ENCODE peak calls at places on chromosomes 7 and 10, in four cellular contexts. S is progenitor cell of endocrine pancreas, X is left ventricle myocardium inferior, H is B cell. Q is an unnamed sample.

GRCh38 chr10:97882142-97883091 is 32.8 kb downstream of the GOLGA7B start:
- DNase-seq in S (no peak), X (no peak), H (no peak), Q (no peak)

GRCh38 chr7:98174334-98175259 is 36.6 kb upstream of the BHLHA15 start:
- DNase-seq in S (no peak), X (peak), H (no peak), Q (no peak)

GRCh38 chr7:100435401-100436304 is 644 bp downstream of the PPP1R35 start:
- DNase-seq in S (peak), X (peak), H (peak), Q (peak)

GRCh38 chr10:21336476-21337170 is 188.9 kb downstream of the SKIDA1 start:
- DNase-seq in S (no peak), X (peak), H (no peak), Q (no peak)

GRCh38 chr10:52644678-52645434 is 127.7 kb downstream of the MBL2 start:
- DNase-seq in S (no peak), X (no peak), H (no peak), Q (peak)

GRCh38 chr10:93386496-93387369 is 95.4 kb downstream of the MYOF start:
- DNase-seq in S (no peak), X (peak), H (no peak), Q (no peak)

GRCh38 chr7:120837599-120837998 is 20.3 kb downstream of the TSPAN12 start:
- DNase-seq in S (no peak), X (no peak), H (no peak), Q (no peak)

GRCh38 chr10:21212275-21212674 is 313.2 kb downstream of the SKIDA1 start:
- DNase-seq in S (no peak), X (no peak), H (no peak), Q (no peak)

GRCh38 chr7:20340839-20341238 is 10.1 kb downstream of the ITGB8 start:
- DNase-seq in S (no peak), X (no peak), H (no peak), Q (no peak)

GRCh38 chr7:98238976-98239375 is 13.1 kb downstream of the TECPR1 start:
- DNase-seq in S (no peak), X (no peak), H (no peak), Q (no peak)

GRCh38 chr10:51001587-51001986 is 72.7 kb upstream of the PRKG1 start:
- DNase-seq in S (no peak), X (no peak), H (no peak), Q (no peak)

GRCh38 chr7:77217474-77218185 is 18.0 kb upstream of the FGL2 start:
- DNase-seq in S (no peak), X (no peak), H (no peak), Q (no peak)

GRCh38 chr7:41162612-41163011 is 540.3 kb downstream of the INHBA start:
- DNase-seq in S (no peak), X (no peak), H (no peak), Q (no peak)

GRCh38 chr7:34162676-34163075 is 257.3 kb downstream of the BMPER start:
- DNase-seq in S (no peak), X (no peak), H (no peak), Q (no peak)

GRCh38 chr7:47253650-47254080 is 328.2 kb downstream of the TNS3 start:
- DNase-seq in S (no peak), X (peak), H (no peak), Q (peak)

GRCh38 chr10:50653758-50654157 is 30.0 kb upstream of the SGMS1 start:
- DNase-seq in S (no peak), X (no peak), H (no peak), Q (no peak)

GRCh38 chr7:137421389-137421788 is 77.9 kb upstream of the PTN start:
- DNase-seq in S (no peak), X (no peak), H (no peak), Q (no peak)

GRCh38 chr10:75450654-75451419 is 19.4 kb downstream of the LRMDA start:
- DNase-seq in S (no peak), X (no peak), H (no peak), Q (no peak)

GRCh38 chr7:99504281-99504602 is 220 bp upstream of the ZKSCAN5 start:
- DNase-seq in S (peak), X (no peak), H (no peak), Q (peak)

GRCh38 chr7:112366886-112367285 is 83.4 kb upstream of the IFRD1 start:
- DNase-seq in S (no peak), X (no peak), H (no peak), Q (no peak)

GRCh38 chr7:93004906-93005305 is 112.9 kb downstream of the SAMD9 start:
- DNase-seq in S (no peak), X (no peak), H (no peak), Q (no peak)

DNA sequence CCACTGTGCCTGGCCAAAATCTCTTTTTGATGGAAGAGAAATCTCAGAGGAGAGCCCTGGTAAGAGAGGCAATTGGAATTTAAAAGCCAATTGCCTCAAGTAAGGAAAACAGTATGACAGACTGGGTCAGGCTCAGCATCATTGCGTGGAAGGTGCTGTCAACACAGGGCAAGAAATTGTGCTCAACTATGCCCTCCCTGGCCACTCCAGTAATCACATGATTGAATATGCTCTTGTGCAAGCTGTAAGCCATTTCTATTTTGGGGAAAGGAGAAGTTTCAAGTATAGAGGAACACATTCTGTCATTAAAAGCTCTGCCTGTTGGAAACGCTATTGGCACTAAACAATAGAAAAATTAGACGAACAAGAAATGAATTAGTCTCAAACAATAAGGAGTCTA is 1127.7 kb downstream of the REEP3 start:
- DNase-seq in S (no peak), X (no peak), H (no peak), Q (no peak)
- TF ChIP-seq CTCF in S (no peak), X (no peak), H (no peak), Q (no peak)

GRCh38 chr10:117449636-117450035 is 74.4 kb upstream of the PDZD8 start:
- DNase-seq in S (no peak), X (no peak), H (no peak), Q (no peak)
- TF ChIP-seq CTCF in S (no peak), X (no peak), H (no peak), Q (no peak)

GRCh38 chr10:80444646-80445319 is 9.3 kb upstream of the TSPAN14 start:
- DNase-seq in S (no peak), X (peak), H (no peak), Q (peak)
- TF ChIP-seq CTCF in S (peak), X (peak), H (peak), Q (no peak)

GRCh38 chr10:127919418-127920191 is 12.7 kb downstream of the PTPRE start:
- DNase-seq in S (no peak), X (no peak), H (no peak), Q (no peak)
- TF ChIP-seq CTCF in S (peak), X (peak), H (no peak), Q (no peak)

DNA sequence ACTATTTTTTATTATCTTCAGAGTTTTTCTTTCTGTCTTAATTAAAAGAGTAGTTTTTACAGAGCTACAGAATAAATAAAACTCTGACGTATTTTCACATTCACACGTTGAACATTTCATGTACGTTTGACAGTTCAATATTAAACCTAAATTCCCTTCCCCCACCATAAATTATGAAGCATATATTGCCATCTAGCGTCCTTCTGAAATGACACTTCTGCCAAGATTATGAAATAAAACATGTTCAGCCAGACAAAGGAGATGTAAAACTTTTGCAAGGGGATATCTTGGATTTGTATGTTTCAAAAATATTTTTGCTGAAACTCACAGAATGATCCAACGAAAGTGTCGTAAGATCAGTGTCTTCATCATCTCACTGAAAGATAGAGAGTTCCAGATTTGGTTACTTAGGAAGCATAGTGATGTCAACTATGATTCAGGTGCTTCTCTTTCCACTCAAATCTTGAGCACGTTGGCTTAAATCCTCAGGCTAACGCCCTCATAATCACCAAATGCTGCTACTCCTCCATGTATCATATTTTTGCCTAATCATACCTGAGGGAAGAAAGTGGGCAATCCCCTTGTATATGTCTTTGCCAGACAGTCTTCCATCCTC is 904.3 kb downstream of the XPNPEP1 start:
- DNase-seq in S (no peak), X (no peak), H (no peak), Q (no peak)
- TF ChIP-seq CTCF in S (no peak), X (peak), H (no peak), Q (no peak)

DNA sequence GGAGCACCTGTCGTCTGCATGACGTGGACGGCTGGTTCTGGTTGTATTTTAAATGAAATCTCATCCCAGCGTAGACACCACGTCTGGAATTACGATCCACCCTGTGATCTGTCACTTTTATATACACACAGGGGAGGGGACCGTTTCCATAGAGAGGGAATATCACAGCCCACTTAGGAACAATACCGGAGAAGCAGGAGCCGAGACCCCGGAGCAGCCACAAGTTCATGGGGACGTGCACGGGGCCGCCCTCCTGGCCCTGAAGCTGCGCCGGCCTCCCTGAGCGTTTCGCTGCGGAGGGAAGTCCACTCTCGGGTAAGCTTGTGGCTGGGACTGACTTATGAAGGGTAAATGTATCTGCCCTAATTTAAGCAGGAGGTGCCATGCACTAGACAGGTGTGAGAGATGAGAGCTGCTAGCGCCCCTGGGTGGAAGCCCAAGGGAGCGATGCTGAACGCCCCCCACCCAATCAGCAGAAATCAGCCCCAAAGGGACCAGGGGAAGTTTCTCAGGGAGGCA is at the start of gene UCN3:
- DNase-seq in S (no peak), X (no peak), H (no peak), Q (no peak)
- TF ChIP-seq CTCF in S (no peak), X (no peak), H (no peak), Q (no peak)